ENCODE peak calls at places on chromosomes 11 and 22, in five cellular contexts. Y is naive thymus-derived CD4-positive, alpha-beta T cell; Q is choroid plexus epithelial cell; N is IMR-90; A is psoas muscle. R is an unnamed sample.
A peak's percentile ranks its signal among the peaks of the same experiment; 100 is the strongest.

GRCh38 chr11:10072841-10073240 is 221.2 kb downstream of the SBF2 start:
- DNase-seq in Y (no peak), Q (no peak), N (peak; percentile 35), A (no peak), R (no peak)

GRCh38 chr11:86805873-86806310 is 5.5 kb downstream of the PRSS23 start:
- DNase-seq in Y (no peak), Q (no peak), N (no peak), A (no peak), R (peak; percentile 32)

GRCh38 chr11:70270877-70271634 is 566 bp downstream of the PPFIA1 start:
- DNase-seq in Y (peak; percentile 48), Q (peak; percentile 58), N (peak; percentile 65), A (peak; percentile 56), R (peak; percentile 73)

GRCh38 chr11:65316979-65317786 is 2.5 kb downstream of the CDC42EP2 start:
- DNase-seq in Y (no peak), Q (peak; percentile 69), N (peak; percentile 84), A (peak; percentile 82), R (peak; percentile 86)

GRCh38 chr11:37657645-37658044 is 1059.6 kb upstream of the RAG2 start:
- DNase-seq in Y (no peak), Q (peak; percentile 64), N (peak; percentile 25), A (no peak), R (peak; percentile 77)

GRCh38 chr11:110529043-110529442 is 99.3 kb downstream of the FDX1 start:
- DNase-seq in Y (no peak), Q (peak; percentile 35), N (no peak), A (no peak), R (peak; percentile 42)

GRCh38 chr11:82403640-82404305 is 329.9 kb downstream of the FAM181B start:
- DNase-seq in Y (no peak), Q (no peak), N (no peak), A (no peak), R (no peak)

GRCh38 chr22:37492428-37493344 is 6.5 kb upstream of the MFNG start:
- DNase-seq in Y (no peak), Q (peak; percentile 67), N (peak; percentile 59), A (no peak), R (peak; percentile 63)

GRCh38 chr11:34915136-34916013 is 804 bp downstream of the APIP start:
- DNase-seq in Y (no peak), Q (peak; percentile 57), N (peak; percentile 40), A (no peak), R (peak; percentile 51)

GRCh38 chr11:110891411-110891810 is 179.2 kb upstream of the ARHGAP20 start:
- DNase-seq in Y (no peak), Q (peak; percentile 94), N (peak; percentile 89), A (no peak), R (peak; percentile 56)

GRCh38 chr11:28146123-28146751 is 38.0 kb downstream of the METTL15 start:
- DNase-seq in Y (no peak), Q (peak; percentile 94), N (peak; percentile 92), A (no peak), R (peak; percentile 83)

GRCh38 chr11:35619030-35619753 is 932 bp downstream of the FJX1 start:
- DNase-seq in Y (peak; percentile 10), Q (peak; percentile 42), N (peak; percentile 37), A (peak; percentile 53), R (peak; percentile 43)

GRCh38 chr11:44559207-44559943 is 6.1 kb upstream of the CD82 start:
- DNase-seq in Y (no peak), Q (no peak), N (no peak), A (no peak), R (no peak)

GRCh38 chr11:35114901-35115687 is 23.9 kb upstream of the CD44 start:
- DNase-seq in Y (no peak), Q (no peak), N (no peak), A (no peak), R (no peak)

GRCh38 chr22:45918455-45919370 is 58.2 kb downstream of the WNT7B start:
- DNase-seq in Y (no peak), Q (no peak), N (no peak), A (no peak), R (peak; percentile 40)

GRCh38 chr11:112656772-112657428 is 304.3 kb upstream of the NCAM1 start:
- DNase-seq in Y (no peak), Q (peak; percentile 86), N (peak; percentile 51), A (peak; percentile 31), R (peak; percentile 48)

GRCh38 chr11:128565881-128566280 is 21.5 kb downstream of the ETS1 start:
- DNase-seq in Y (no peak), Q (no peak), N (no peak), A (no peak), R (no peak)

GRCh38 chr22:33464698-33465097 is 406.5 kb upstream of the SYN3 start:
- DNase-seq in Y (no peak), Q (no peak), N (no peak), A (no peak), R (no peak)

GRCh38 chr22:40603088-40603605 is 33.4 kb downstream of the MRTFA start:
- DNase-seq in Y (no peak), Q (peak; percentile 64), N (peak; percentile 78), A (no peak), R (peak; percentile 63)

GRCh38 chr11:110434952-110435779 is 5.4 kb downstream of the FDX1 start:
- DNase-seq in Y (no peak), Q (no peak), N (no peak), A (no peak), R (no peak)

GRCh38 chr11:15942126-15942525 is 414.2 kb downstream of the SOX6 start:
- DNase-seq in Y (no peak), Q (no peak), N (no peak), A (no peak), R (no peak)

GRCh38 chr11:15942936-15943335 is 413.4 kb downstream of the SOX6 start:
- DNase-seq in Y (no peak), Q (no peak), N (no peak), A (no peak), R (no peak)

GRCh38 chr11:15940462-15941205 is 415.7 kb downstream of the SOX6 start:
- DNase-seq in Y (no peak), Q (no peak), N (no peak), A (no peak), R (no peak)

GRCh38 chr11:15938983-15939382 is 417.4 kb downstream of the SOX6 start:
- DNase-seq in Y (no peak), Q (no peak), N (no peak), A (no peak), R (no peak)

GRCh38 chr11:15941206-15941770 is 415.1 kb downstream of the SOX6 start:
- DNase-seq in Y (no peak), Q (peak; percentile 46), N (no peak), A (peak; percentile 56), R (peak; percentile 32)
- H3K4me3 ChIP-seq in Y (no peak overlapping the region), Q (peak overlapping the region; percentile 48), N (no peak overlapping the region), A (peak overlapping the region; percentile 46), R (no peak overlapping the region)

GRCh38 chr22:19176175-19176630 is 2.3 kb downstream of the SLC25A1 start:
- DNase-seq in Y (no peak), Q (no peak), N (no peak), A (no peak), R (no peak)

GRCh38 chr22:19174106-19175025 is 4.2 kb downstream of the SLC25A1 start:
- DNase-seq in Y (no peak), Q (peak; percentile 75), N (peak; percentile 42), A (peak; percentile 72), R (peak; percentile 82)

GRCh38 chr22:19175602-19176174 is 2.8 kb downstream of the SLC25A1 start:
- DNase-seq in Y (no peak), Q (no peak), N (no peak), A (no peak), R (no peak)

GRCh38 chr22:19176732-19177131 is 1.8 kb downstream of the SLC25A1 start:
- DNase-seq in Y (no peak), Q (no peak), N (no peak), A (no peak), R (no peak)

GRCh38 chr22:19175026-19175601 is 3.4 kb downstream of the SLC25A1 start:
- DNase-seq in Y (no peak), Q (no peak), N (no peak), A (no peak), R (no peak)
- H3K4me3 ChIP-seq in Y (no peak overlapping the region), Q (no peak overlapping the region), N (no peak overlapping the region), A (no peak overlapping the region), R (no peak overlapping the region)

GRCh38 chr11:118819687-118820086 is 28.7 kb upstream of the DDX6 start:
- DNase-seq in Y (no peak), Q (no peak), N (no peak), A (no peak), R (no peak)

GRCh38 chr11:118818130-118818529 is 27.2 kb upstream of the DDX6 start:
- DNase-seq in Y (no peak), Q (no peak), N (no peak), A (no peak), R (no peak)

DNA sequence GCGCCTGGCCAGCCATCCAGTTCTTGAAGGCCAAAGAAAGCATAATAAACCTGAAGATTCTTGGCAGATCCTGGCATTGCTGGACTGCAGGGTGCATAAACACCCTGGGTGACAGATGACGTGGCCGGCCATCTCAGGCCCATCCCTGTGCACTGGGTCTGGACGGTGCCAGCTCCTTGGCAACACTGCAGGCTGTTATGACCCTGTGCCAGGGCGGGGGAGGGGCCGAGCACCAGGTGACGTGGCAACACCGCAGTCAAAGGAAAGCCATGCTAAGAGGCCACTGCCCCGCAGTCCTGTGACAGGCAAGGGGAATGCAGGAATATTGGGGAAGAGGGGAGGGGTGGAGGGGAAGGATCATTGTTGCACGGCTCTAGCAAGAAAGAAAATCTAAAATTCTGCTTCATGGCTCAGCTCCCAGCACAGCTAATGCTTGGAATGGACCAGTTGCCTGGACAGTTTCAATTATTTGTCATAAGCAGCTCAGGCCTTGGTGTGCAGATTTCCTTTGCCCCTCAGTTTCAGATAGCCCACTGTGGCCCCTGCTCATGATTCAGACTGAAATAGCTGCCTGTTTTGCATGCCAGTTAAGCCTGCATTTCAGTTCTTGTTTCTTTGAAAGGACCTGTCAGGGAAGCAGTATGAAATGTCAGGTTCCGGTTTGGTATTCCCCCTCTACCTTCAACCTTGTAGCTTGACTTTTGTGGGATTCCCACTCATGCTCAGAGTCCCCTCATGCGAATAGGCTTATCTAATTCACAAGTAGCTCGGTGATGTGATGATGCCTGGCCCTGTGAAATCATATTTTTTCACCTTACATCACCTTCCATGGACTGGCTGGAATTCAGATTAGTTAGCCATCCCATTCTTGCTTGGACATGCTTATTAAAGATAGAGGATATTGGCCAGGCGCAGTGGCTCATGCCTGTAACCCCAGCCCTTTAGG is 29.7 kb upstream of the DDX6 start:
- DNase-seq in Y (no peak), Q (no peak), N (no peak), A (peak; percentile 81), R (no peak)
- H3K4me3 ChIP-seq in Y (no peak overlapping the region), Q (no peak overlapping the region), N (no peak overlapping the region), A (no peak overlapping the region), R (no peak overlapping the region)

GRCh38 chr11:96214745-96215093 is 128.3 kb downstream of the MAML2 start:
- DNase-seq in Y (no peak), Q (no peak), N (no peak), A (no peak), R (no peak)

GRCh38 chr11:96215094-96215782 is 127.8 kb downstream of the MAML2 start:
- DNase-seq in Y (no peak), Q (peak; percentile 78), N (peak; percentile 76), A (no peak), R (peak; percentile 68)

GRCh38 chr11:96211433-96211832 is 131.6 kb downstream of the MAML2 start:
- DNase-seq in Y (no peak), Q (no peak), N (no peak), A (no peak), R (no peak)

GRCh38 chr11:96215826-96216225 is 127.2 kb downstream of the MAML2 start:
- DNase-seq in Y (no peak), Q (no peak), N (no peak), A (no peak), R (no peak)

DNA sequence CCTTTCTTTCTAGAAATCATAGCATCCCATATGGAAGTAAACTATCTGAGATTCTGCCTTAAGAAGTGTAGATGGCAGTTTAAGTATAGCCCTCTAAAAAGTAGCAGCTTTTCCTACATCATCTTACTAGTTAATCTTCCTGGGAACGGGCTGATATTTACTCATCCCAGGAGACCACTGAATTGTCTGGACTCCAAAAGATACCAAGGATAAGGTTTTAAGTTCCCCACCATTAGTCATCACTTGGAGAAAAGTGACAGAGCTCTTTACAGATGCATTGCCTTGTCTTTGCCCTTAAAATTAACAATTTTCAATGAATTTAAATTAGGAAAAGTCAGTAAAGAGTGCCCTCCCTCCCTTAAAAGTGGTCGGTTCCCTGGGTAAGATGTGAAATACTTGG is 129.5 kb downstream of the MAML2 start:
- DNase-seq in Y (no peak), Q (peak; percentile 80), N (peak; percentile 87), A (no peak), R (peak; percentile 73)
- H3K4me3 ChIP-seq in Y (no peak overlapping the region), Q (no peak overlapping the region), N (no peak overlapping the region), A (no peak overlapping the region), R (no peak overlapping the region)

R was measured in fibroblast of pulmonary artery.